ENCODE peak calls at places on chromosomes 13 and 19, in four cellular contexts. R is GM13976, O is pancreas, E is GM12865. S is an unnamed sample.

GRCh38 chr13:101751488-101751887 is 299.0 kb downstream of the ITGBL1 start:
- DNase-seq in R (no peak), O (no peak), E (peak; percentile 30), S (no peak)

GRCh38 chr19:21835810-21836444 is at the start of gene ZNF43:
- DNase-seq in R (peak; percentile 78), O (peak; percentile 96), E (peak; percentile 87), S (peak; percentile 77)

GRCh38 chr19:18894254-18895037 is 1.5 kb downstream of the CERS1 start:
- DNase-seq in R (no peak), O (no peak), E (no peak), S (no peak)

GRCh38 chr19:38726761-38727301 is 17.4 kb downstream of the CAPN12 start:
- DNase-seq in R (no peak), O (no peak), E (no peak), S (no peak)

GRCh38 chr19:3771033-3771905 is 759 bp downstream of the RAX2 start:
- DNase-seq in R (no peak), O (no peak), E (no peak), S (no peak)

GRCh38 chr13:111033172-111034133 is 81.7 kb upstream of the ARHGEF7 start:
- DNase-seq in R (no peak), O (no peak), E (no peak), S (no peak)

GRCh38 chr19:39270091-39270871 is 2.1 kb downstream of the IFNL2 start:
- DNase-seq in R (no peak), O (no peak), E (no peak), S (no peak)

GRCh38 chr19:4717191-4717965 is 6.3 kb downstream of the DPP9 start:
- DNase-seq in R (no peak), O (no peak), E (no peak), S (no peak)

GRCh38 chr13:110294146-110294545 is 12.8 kb downstream of the COL4A1 start:
- DNase-seq in R (no peak), O (no peak), E (no peak), S (no peak)

GRCh38 chr13:20960663-20961309 is 58.2 kb upstream of the XPO4 start:
- DNase-seq in R (no peak), O (no peak), E (no peak), S (no peak)

GRCh38 chr13:113465241-113465640 is 12.0 kb upstream of the ADPRHL1 start:
- DNase-seq in R (no peak), O (no peak), E (no peak), S (no peak)

GRCh38 chr19:15769586-15769985 is 17.9 kb upstream of the OR10H5 start:
- DNase-seq in R (no peak), O (no peak), E (no peak), S (no peak)

GRCh38 chr19:8678244-8678807 is 20.3 kb downstream of the ACTL9 start:
- DNase-seq in R (no peak), O (no peak), E (no peak), S (no peak)

GRCh38 chr13:23469901-23470525 is 36.5 kb upstream of the SACS start:
- DNase-seq in R (no peak), O (no peak), E (peak; percentile 84), S (no peak)

GRCh38 chr19:12365094-12365371 is 450 bp downstream of the ZNF442 start:
- DNase-seq in R (no peak), O (no peak), E (no peak), S (no peak)

GRCh38 chr19:35710784-35711723 is 6.7 kb downstream of the ZBTB32 start:
- DNase-seq in R (peak; percentile 70), O (no peak), E (peak; percentile 94), S (peak; percentile 53)

GRCh38 chr19:43519436-43520088 is 7.4 kb downstream of the ETHE1 start:
- DNase-seq in R (peak; percentile 74), O (peak; percentile 81), E (peak; percentile 90), S (peak; percentile 57)

GRCh38 chr13:82847595-82847994 is 1034.7 kb downstream of the SLITRK1 start:
- DNase-seq in R (no peak), O (no peak), E (no peak), S (no peak)
- TF ChIP-seq CTCF in R (no peak), O (no peak), E (no peak), S (no peak)

GRCh38 chr13:29733069-29733700 is 117.2 kb downstream of the UBL3 start:
- DNase-seq in R (no peak), O (no peak), E (no peak), S (no peak)

GRCh38 chr13:29730253-29730652 is 120.2 kb downstream of the UBL3 start:
- DNase-seq in R (no peak), O (no peak), E (no peak), S (no peak)
- TF ChIP-seq CTCF in R (no peak), O (no peak), E (no peak), S (no peak)

GRCh38 chr19:49469828-49470614 is 4.0 kb upstream of the FLT3LG start:
- DNase-seq in R (peak; percentile 88), O (no peak), E (peak; percentile 96), S (peak; percentile 75)
- TF ChIP-seq CTCF in R (peak; percentile 90), O (no peak), E (peak; percentile 83), S (no peak)

DNA sequence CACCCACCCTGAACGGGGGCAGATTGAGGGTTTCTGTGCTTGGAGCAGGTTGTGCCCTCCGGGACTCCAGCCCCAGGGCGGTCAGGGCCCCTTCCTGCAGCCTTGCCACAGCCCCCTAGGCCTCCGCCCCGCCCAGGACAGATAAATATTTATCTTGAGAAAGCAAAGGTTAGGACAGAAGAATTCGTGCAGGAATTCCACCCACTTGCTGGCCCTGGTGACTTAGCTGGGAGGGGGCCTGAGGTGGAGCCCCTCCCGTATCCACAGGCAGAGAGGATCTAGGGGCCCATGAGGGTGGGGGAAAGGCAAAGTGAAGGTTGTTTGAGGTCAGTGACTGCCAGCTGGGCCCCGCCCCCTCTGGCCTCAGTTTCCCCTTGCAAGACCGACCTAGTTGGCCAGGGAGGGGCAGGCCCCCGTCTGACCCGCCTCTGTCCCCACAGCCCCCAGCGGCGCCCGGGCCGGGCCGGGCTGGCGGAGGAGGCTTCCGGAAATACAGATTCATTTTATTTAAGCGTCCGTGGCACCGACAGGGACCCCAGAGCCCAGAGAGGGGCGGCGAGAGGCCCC is 5.2 kb downstream of the MIDN start:
- DNase-seq in R (no peak), O (peak; percentile 77), E (no peak), S (no peak)
- TF ChIP-seq CTCF in R (no peak), O (no peak), E (no peak), S (no peak)

GRCh38 chr19:484494-484893 is 11.8 kb upstream of the MADCAM1 start:
- DNase-seq in R (no peak), O (no peak), E (no peak), S (no peak)
- TF ChIP-seq CTCF in R (no peak), O (no peak), E (no peak), S (no peak)

GRCh38 chr13:40648040-40648439 is 18.4 kb downstream of the FOXO1 start:
- DNase-seq in R (no peak), O (no peak), E (no peak), S (no peak)

GRCh38 chr13:40653558-40654318 is 12.7 kb downstream of the FOXO1 start:
- DNase-seq in R (no peak), O (no peak), E (peak; percentile 60), S (no peak)

GRCh38 chr13:40648841-40649240 is 17.6 kb downstream of the FOXO1 start:
- DNase-seq in R (no peak), O (no peak), E (no peak), S (no peak)

GRCh38 chr13:40652588-40652940 is 13.9 kb downstream of the FOXO1 start:
- DNase-seq in R (no peak), O (no peak), E (peak; percentile 82), S (no peak)

GRCh38 chr13:40651866-40652587 is 14.4 kb downstream of the FOXO1 start:
- DNase-seq in R (no peak), O (no peak), E (peak; percentile 85), S (peak; percentile 29)
- TF ChIP-seq CTCF in R (no peak), O (no peak), E (no peak), S (no peak)

GRCh38 chr13:46124531-46124966 is 19.7 kb upstream of the CPB2 start:
- DNase-seq in R (no peak), O (no peak), E (peak; percentile 78), S (peak; percentile 20)
- TF ChIP-seq CTCF in R (no peak), O (no peak), E (no peak), S (no peak)

GRCh38 chr13:92530364-92530763 is 696.2 kb upstream of the GPC6 start:
- DNase-seq in R (no peak), O (no peak), E (no peak), S (no peak)
- TF ChIP-seq CTCF in R (no peak), O (no peak), E (no peak), S (no peak)

GRCh38 chr13:49521216-49521615 is 25.5 kb downstream of the PHF11 start:
- DNase-seq in R (no peak), O (no peak), E (no peak), S (no peak)

GRCh38 chr13:49512578-49512977 is 16.8 kb downstream of the PHF11 start:
- DNase-seq in R (no peak), O (no peak), E (no peak), S (no peak)

GRCh38 chr13:49516467-49516866 is 20.7 kb downstream of the PHF11 start:
- DNase-seq in R (no peak), O (no peak), E (no peak), S (no peak)

GRCh38 chr13:49517461-49517860 is 21.7 kb downstream of the PHF11 start:
- DNase-seq in R (no peak), O (no peak), E (peak; percentile 10), S (no peak)
- TF ChIP-seq CTCF in R (no peak), O (no peak), E (no peak), S (no peak)